ENCODE peak calls at places on chromosome 17, in six cellular contexts. One of them, this sample, is unnamed. For H3K4me1, the result is how much of the 10 kb centered on the place peaks cover.

GRCh38 chr17:48647103-48647963 is 21.2 kb upstream of the HOXB9 start:
- DNase-seq in fibroblast of lung: peak
- DNase-seq in spleen: no peak
- DNase-seq in uterus: no peak
- DNase-seq in psoas muscle: no peak
- DNase-seq in breast epithelium: no peak
- DNase-seq in this sample: no peak

GRCh38 chr17:67500261-67500660 is 123.2 kb downstream of the PITPNC1 start:
- DNase-seq in fibroblast of lung: no peak
- DNase-seq in uterus: no peak
- DNase-seq in breast epithelium: no peak
- DNase-seq in spleen: no peak
- DNase-seq in psoas muscle: no peak
- DNase-seq in this sample: no peak

GRCh38 chr17:27782791-27783206 is 17.5 kb downstream of the NOS2 start:
- DNase-seq in psoas muscle: no peak
- DNase-seq in spleen: no peak
- DNase-seq in uterus: no peak
- DNase-seq in fibroblast of lung: no peak
- DNase-seq in breast epithelium: no peak
- DNase-seq in this sample: no peak

GRCh38 chr17:36608794-36609497 is 7.6 kb downstream of the MRM1 start:
- DNase-seq in fibroblast of lung: peak
- DNase-seq in spleen: no peak
- DNase-seq in uterus: peak
- DNase-seq in breast epithelium: no peak
- DNase-seq in psoas muscle: peak
- DNase-seq in this sample: no peak

GRCh38 chr17:37301288-37301687 is 74.5 kb upstream of the C17orf78 start:
- DNase-seq in fibroblast of lung: peak
- DNase-seq in spleen: no peak
- DNase-seq in psoas muscle: no peak
- DNase-seq in uterus: no peak
- DNase-seq in breast epithelium: no peak
- DNase-seq in this sample: no peak

GRCh38 chr17:19338031-19338990 is 24.2 kb downstream of the B9D1 start:
- DNase-seq in spleen: peak
- DNase-seq in breast epithelium: peak
- DNase-seq in psoas muscle: peak
- DNase-seq in fibroblast of lung: peak
- DNase-seq in uterus: no peak
- DNase-seq in this sample: peak

GRCh38 chr17:78359216-78359935 is 501 bp downstream of the SOCS3 start:
- DNase-seq in spleen: peak
- DNase-seq in uterus: no peak
- DNase-seq in psoas muscle: peak
- DNase-seq in fibroblast of lung: peak
- DNase-seq in breast epithelium: no peak
- DNase-seq in this sample: no peak

GRCh38 chr17:601462-602303 is 113.0 kb downstream of the VPS53 start:
- DNase-seq in uterus: peak
- DNase-seq in spleen: no peak
- DNase-seq in fibroblast of lung: peak
- DNase-seq in breast epithelium: no peak
- DNase-seq in psoas muscle: no peak
- DNase-seq in this sample: no peak

GRCh38 chr17:75511610-75512575 is 3.4 kb downstream of the CASKIN2 start:
- DNase-seq in uterus: no peak
- DNase-seq in spleen: peak
- DNase-seq in fibroblast of lung: peak
- DNase-seq in psoas muscle: no peak
- DNase-seq in breast epithelium: no peak
- DNase-seq in this sample: peak

GRCh38 chr17:78547035-78547434 is 30.2 kb downstream of the DNAH17 start:
- DNase-seq in fibroblast of lung: no peak
- DNase-seq in spleen: no peak
- DNase-seq in uterus: no peak
- DNase-seq in psoas muscle: no peak
- DNase-seq in breast epithelium: no peak
- DNase-seq in this sample: no peak

GRCh38 chr17:70552230-70552981 is 383.1 kb downstream of the KCNJ2 start:
- DNase-seq in fibroblast of lung: peak
- DNase-seq in breast epithelium: no peak
- DNase-seq in spleen: no peak
- DNase-seq in psoas muscle: no peak
- DNase-seq in uterus: no peak
- DNase-seq in this sample: no peak

GRCh38 chr17:12789976-12790805 is 893 bp downstream of the ARHGAP44 start:
- DNase-seq in psoas muscle: no peak
- DNase-seq in uterus: peak
- DNase-seq in breast epithelium: no peak
- DNase-seq in spleen: peak
- DNase-seq in fibroblast of lung: no peak
- DNase-seq in this sample: peak

GRCh38 chr17:50212121-50212843 is 10.9 kb upstream of the COL1A1 start:
- DNase-seq in spleen: no peak
- DNase-seq in fibroblast of lung: peak
- DNase-seq in breast epithelium: no peak
- DNase-seq in uterus: peak
- DNase-seq in psoas muscle: no peak
- DNase-seq in this sample: no peak

GRCh38 chr17:68418876-68419275 is 38.4 kb downstream of the WIPI1 start:
- DNase-seq in uterus: no peak
- DNase-seq in psoas muscle: no peak
- DNase-seq in breast epithelium: no peak
- DNase-seq in spleen: no peak
- DNase-seq in fibroblast of lung: no peak
- DNase-seq in this sample: no peak

GRCh38 chr17:57677858-57678257 is 67.2 kb downstream of the CCDC182 start:
- DNase-seq in spleen: peak
- DNase-seq in fibroblast of lung: no peak
- DNase-seq in psoas muscle: no peak
- DNase-seq in breast epithelium: no peak
- DNase-seq in uterus: no peak
- DNase-seq in this sample: no peak

GRCh38 chr17:70810609-70811008 is 641.3 kb downstream of the KCNJ2 start:
- DNase-seq in psoas muscle: no peak
- DNase-seq in breast epithelium: no peak
- DNase-seq in fibroblast of lung: peak
- DNase-seq in uterus: no peak
- DNase-seq in spleen: no peak
- DNase-seq in this sample: no peak

GRCh38 chr17:78665952-78666920 is 89.0 kb upstream of the DNAH17 start:
- DNase-seq in fibroblast of lung: no peak
- DNase-seq in uterus: no peak
- DNase-seq in spleen: peak
- DNase-seq in breast epithelium: no peak
- DNase-seq in psoas muscle: no peak
- DNase-seq in this sample: peak

GRCh38 chr17:68431045-68431608 is 26.2 kb downstream of the WIPI1 start:
- DNase-seq in breast epithelium: no peak
- DNase-seq in psoas muscle: no peak
- DNase-seq in uterus: no peak
- DNase-seq in spleen: peak
- DNase-seq in fibroblast of lung: no peak
- DNase-seq in this sample: no peak

GRCh38 chr17:4532860-4533521 is 22.2 kb downstream of the MYBBP1A start:
- DNase-seq in psoas muscle: no peak
- DNase-seq in fibroblast of lung: no peak
- DNase-seq in spleen: no peak
- DNase-seq in breast epithelium: no peak
- DNase-seq in uterus: no peak
- DNase-seq in this sample: no peak

GRCh38 chr17:4529533-4530152 is 25.5 kb downstream of the MYBBP1A start:
- DNase-seq in spleen: no peak
- DNase-seq in uterus: no peak
- DNase-seq in breast epithelium: no peak
- DNase-seq in psoas muscle: no peak
- DNase-seq in fibroblast of lung: no peak
- DNase-seq in this sample: no peak

GRCh38 chr17:4533522-4534502 is 21.4 kb downstream of the MYBBP1A start:
- DNase-seq in fibroblast of lung: no peak
- DNase-seq in breast epithelium: no peak
- DNase-seq in spleen: no peak
- DNase-seq in uterus: no peak
- DNase-seq in psoas muscle: peak
- DNase-seq in this sample: no peak

GRCh38 chr17:4531988-4532736 is 23.0 kb downstream of the MYBBP1A start:
- DNase-seq in breast epithelium: no peak
- DNase-seq in spleen: no peak
- DNase-seq in uterus: no peak
- DNase-seq in fibroblast of lung: no peak
- DNase-seq in psoas muscle: no peak
- DNase-seq in this sample: no peak

DNA sequence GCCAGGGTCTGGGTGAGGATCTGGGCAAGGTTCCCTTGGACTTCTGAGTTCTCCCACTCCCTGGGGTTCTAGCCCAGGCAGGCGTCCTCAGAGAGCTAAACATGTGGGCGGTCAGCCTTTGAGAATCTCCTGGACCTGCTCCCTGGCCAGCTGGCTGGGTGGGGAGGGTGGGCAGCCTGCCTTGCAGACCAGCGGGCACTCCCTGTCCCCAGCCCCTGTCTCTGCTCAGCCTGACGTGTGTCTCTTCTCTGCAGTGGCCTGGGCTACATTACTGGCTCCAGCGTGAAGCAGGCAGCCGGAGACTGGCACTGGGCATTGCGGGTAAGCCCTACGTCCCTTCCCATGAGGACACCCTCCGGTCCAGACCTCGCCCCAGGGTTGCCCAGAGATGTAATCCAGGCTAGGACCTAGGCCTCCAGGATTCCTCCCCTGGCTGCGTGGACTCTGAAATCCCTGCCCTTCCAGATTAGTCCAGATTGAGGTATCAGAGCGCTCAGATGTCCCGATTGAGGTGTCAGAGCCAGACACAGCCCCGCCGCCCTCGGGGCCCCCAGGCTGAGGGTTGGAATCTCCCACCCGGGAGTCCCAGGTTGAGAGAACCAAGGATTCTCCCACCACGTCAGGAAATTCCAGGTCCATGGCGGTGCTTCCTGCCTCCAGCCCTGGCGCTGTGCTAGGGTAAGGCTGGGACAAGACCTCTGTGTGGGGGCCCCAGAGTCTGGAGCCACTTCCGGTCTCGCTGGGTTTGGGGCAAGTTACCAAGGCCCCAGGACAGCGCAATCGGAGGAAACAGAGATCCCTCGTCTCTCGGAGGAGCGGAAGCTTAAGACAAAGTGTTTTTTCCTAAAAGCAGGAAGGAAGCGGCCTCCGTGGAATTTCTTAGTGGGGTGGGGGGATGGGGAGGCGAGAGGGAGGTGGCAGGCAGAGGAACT is 24.1 kb downstream of the MYBBP1A start:
- DNase-seq in spleen: no peak
- DNase-seq in psoas muscle: peak
- DNase-seq in fibroblast of lung: no peak
- DNase-seq in breast epithelium: no peak
- DNase-seq in uterus: no peak
- DNase-seq in this sample: no peak
- TF ChIP-seq CTCF in spleen: no peak
- TF ChIP-seq CTCF in psoas muscle: no peak
- TF ChIP-seq CTCF in fibroblast of lung: no peak
- TF ChIP-seq CTCF in breast epithelium: no peak
- TF ChIP-seq CTCF in uterus: no peak
- TF ChIP-seq CTCF in this sample: no peak

GRCh38 chr17:45341389-45342158 is 24.8 kb upstream of the MAP3K14 start:
- DNase-seq in uterus: peak
- DNase-seq in fibroblast of lung: peak
- DNase-seq in spleen: peak
- DNase-seq in breast epithelium: no peak
- DNase-seq in psoas muscle: peak
- DNase-seq in this sample: peak
- H3K4me3 ChIP-seq in uterus: no peak
- H3K4me3 ChIP-seq in fibroblast of lung: peak
- H3K4me3 ChIP-seq in spleen: no peak
- H3K4me3 ChIP-seq in breast epithelium: no peak
- H3K4me3 ChIP-seq in psoas muscle: no peak
- H3K4me3 ChIP-seq in this sample: no peak

DNA sequence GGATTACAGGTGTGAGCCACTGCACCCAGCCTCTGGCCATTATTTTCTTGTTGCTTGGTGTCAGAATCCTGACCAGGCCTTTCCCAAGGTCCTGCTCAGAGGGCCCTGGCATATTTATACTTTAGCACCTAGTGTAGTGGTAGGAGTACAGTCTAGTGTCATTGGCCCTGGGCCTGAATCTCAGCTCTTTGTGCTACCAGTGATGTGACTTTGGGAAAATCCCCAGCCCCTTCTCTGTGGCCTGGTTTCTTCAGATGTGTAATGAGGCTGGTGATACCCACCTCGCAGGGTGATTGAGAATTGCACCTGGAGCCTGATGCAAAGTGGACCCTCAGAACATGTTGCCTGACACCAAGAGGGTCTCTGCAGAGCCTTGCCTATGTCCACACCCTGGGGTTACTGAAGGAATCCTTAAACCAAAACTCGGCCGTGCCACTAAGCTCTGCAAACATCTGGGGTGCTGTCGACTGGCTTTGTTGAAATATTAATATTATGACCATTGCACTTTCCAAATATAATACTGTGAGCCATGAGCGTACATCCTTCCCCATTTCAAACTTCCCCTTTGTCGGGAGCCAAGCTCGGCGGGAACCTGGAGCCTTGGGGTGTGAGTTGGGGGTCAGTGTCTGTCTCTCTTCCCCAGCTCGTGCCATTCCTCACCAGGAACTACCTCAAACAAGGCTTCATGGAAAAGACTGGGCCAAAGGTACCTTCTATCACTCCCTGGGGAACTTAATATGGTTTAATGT is 18.0 kb upstream of the RNF135 start:
- DNase-seq in spleen: no peak
- DNase-seq in fibroblast of lung: no peak
- DNase-seq in breast epithelium: no peak
- DNase-seq in uterus: no peak
- DNase-seq in psoas muscle: peak
- DNase-seq in this sample: no peak
- H3K4me1 ChIP-seq in spleen: half or more
- H3K4me1 ChIP-seq in fibroblast of lung: under half
- H3K4me1 ChIP-seq in breast epithelium: under half
- H3K4me1 ChIP-seq in uterus: under half
- H3K4me1 ChIP-seq in psoas muscle: under half
- H3K4me1 ChIP-seq in this sample: under half

GRCh38 chr17:38560503-38561318 is 45.0 kb downstream of the SRCIN1 start:
- DNase-seq in psoas muscle: no peak
- DNase-seq in fibroblast of lung: peak
- DNase-seq in breast epithelium: no peak
- DNase-seq in uterus: no peak
- DNase-seq in spleen: no peak
- DNase-seq in this sample: no peak
- TF ChIP-seq CTCF in psoas muscle: no peak
- TF ChIP-seq CTCF in fibroblast of lung: no peak
- TF ChIP-seq CTCF in breast epithelium: no peak
- TF ChIP-seq CTCF in uterus: no peak
- TF ChIP-seq CTCF in spleen: no peak
- TF ChIP-seq CTCF in this sample: no peak

This sample was measured in upper lobe of right lung.